ENCODE peak calls at places on chromosomes 13 and 19, in eight cellular contexts. I, T, P, L, E, R, F and O are unnamed samples.

GRCh38 chr19:52351512-52351911 is 15.5 kb downstream of the ZNF610 start:
- DNase-seq in I (peak; percentile 6), T (no peak), P (no peak), L (no peak), E (no peak), R (no peak), F (peak; percentile 43), O (no peak)

GRCh38 chr13:74206061-74206561 is 71.9 kb upstream of the KLF12 start:
- DNase-seq in I (no peak), T (no peak), P (no peak), L (no peak), E (no peak), R (no peak), F (no peak), O (no peak)

GRCh38 chr13:93859666-93860065 is 619.8 kb downstream of the DCT start:
- DNase-seq in I (no peak), T (no peak), P (no peak), L (no peak), E (no peak), R (no peak), F (no peak), O (no peak)

GRCh38 chr13:27569405-27569804 is 50.9 kb downstream of the LNX2 start:
- DNase-seq in I (no peak), T (no peak), P (no peak), L (no peak), E (no peak), R (no peak), F (no peak), O (no peak)

GRCh38 chr13:98327326-98328314 is 150.6 kb upstream of the RNF113B start:
- DNase-seq in I (no peak), T (no peak), P (no peak), L (no peak), E (no peak), R (no peak), F (peak; percentile 62), O (no peak)

GRCh38 chr13:41548870-41549269 is 91.5 kb downstream of the RGCC start:
- DNase-seq in I (no peak), T (no peak), P (no peak), L (no peak), E (no peak), R (no peak), F (no peak), O (no peak)

GRCh38 chr13:24097064-24097463 is 63.5 kb upstream of the SPATA13 start:
- DNase-seq in I (no peak), T (peak; percentile 31), P (no peak), L (no peak), E (no peak), R (no peak), F (no peak), O (peak; percentile 6)

GRCh38 chr13:106479849-106480400 is 55.5 kb downstream of the EFNB2 start:
- DNase-seq in I (no peak), T (no peak), P (no peak), L (no peak), E (no peak), R (no peak), F (no peak), O (no peak)

GRCh38 chr19:35774274-35775045 is 904 bp upstream of the ARHGAP33 start:
- DNase-seq in I (no peak), T (no peak), P (no peak), L (no peak), E (no peak), R (no peak), F (no peak), O (no peak)

GRCh38 chr13:33639640-33640080 is 178.3 kb upstream of the RFC3 start:
- DNase-seq in I (no peak), T (peak; percentile 52), P (no peak), L (no peak), E (peak; percentile 78), R (no peak), F (no peak), O (no peak)

GRCh38 chr19:51946602-51947001 is 19.3 kb downstream of the ZNF613 start:
- DNase-seq in I (no peak), T (no peak), P (no peak), L (no peak), E (no peak), R (no peak), F (no peak), O (no peak)

GRCh38 chr13:79522583-79522982 is 41.6 kb downstream of the NDFIP2 start:
- DNase-seq in I (no peak), T (no peak), P (no peak), L (no peak), E (no peak), R (no peak), F (no peak), O (no peak)

GRCh38 chr19:57830071-57830602 is at the start of gene ZNF587B:
- DNase-seq in I (peak; percentile 47), T (no peak), P (no peak), L (peak; percentile 86), E (no peak), R (no peak), F (peak; percentile 93), O (no peak)

GRCh38 chr19:16068696-16069259 is 7.5 kb upstream of the TPM4 start:
- DNase-seq in I (no peak), T (no peak), P (no peak), L (no peak), E (no peak), R (no peak), F (no peak), O (no peak)

GRCh38 chr13:56861472-56861871 is 279.2 kb upstream of the PRR20A start:
- DNase-seq in I (no peak), T (no peak), P (no peak), L (no peak), E (no peak), R (no peak), F (no peak), O (no peak)

GRCh38 chr19:38399081-38399480 is 3.8 kb upstream of the FAM98C start:
- DNase-seq in I (no peak), T (no peak), P (no peak), L (no peak), E (no peak), R (no peak), F (no peak), O (no peak)

GRCh38 chr13:40387775-40388174 is 278.7 kb downstream of the FOXO1 start:
- DNase-seq in I (no peak), T (no peak), P (no peak), L (no peak), E (no peak), R (no peak), F (no peak), O (no peak)

GRCh38 chr19:10961073-10961762 is 388 bp downstream of the SMARCA4 start:
- DNase-seq in I (peak; percentile 15), T (no peak), P (no peak), L (peak; percentile 47), E (no peak), R (no peak), F (peak; percentile 60), O (no peak)

GRCh38 chr19:49338691-49339363 is 3.6 kb downstream of the CD37 start:
- DNase-seq in I (peak; percentile 92), T (no peak), P (peak; percentile 55), L (peak; percentile 83), E (no peak), R (no peak), F (peak; percentile 84), O (no peak)

GRCh38 chr19:12695090-12695489 is 1.3 kb downstream of the FBXW9 start:
- DNase-seq in I (no peak), T (no peak), P (no peak), L (no peak), E (no peak), R (no peak), F (no peak), O (no peak)